ENCODE peak calls at places on chromosomes 3 and 15, in six cellular contexts. J is neuronal stem cell, Z is heart left ventricle, L is left ventricle myocardium inferior, D is endothelial cell of umbilical vein, O is hepatocyte. K is an unnamed sample.
A peak's percentile ranks its signal among the peaks of the same experiment; 100 is the strongest.

GRCh38 chr3:158103956-158104338 is 2.3 kb downstream of the SHOX2 start:
- DNase-seq in J (no peak), Z (no peak), D (no peak), O (no peak), L (no peak), K (no peak)

GRCh38 chr3:113212155-113212844 is 943 bp downstream of the BOC start:
- DNase-seq in Z (no peak), J (no peak), O (peak; percentile 30), L (peak; percentile 24), D (peak; percentile 16), K (no peak)

GRCh38 chr3:12265558-12265957 is 23.3 kb upstream of the PPARG start:
- DNase-seq in Z (no peak), J (no peak), D (no peak), O (no peak), L (no peak), K (no peak)

GRCh38 chr15:38853608-38854007 is 289.0 kb upstream of the RASGRP1 start:
- DNase-seq in L (no peak), Z (no peak), O (peak; percentile 14), J (peak; percentile 8), D (no peak), K (no peak)

GRCh38 chr3:176562381-176562780 is 634.9 kb downstream of the TBL1XR1 start:
- DNase-seq in L (no peak), D (no peak), J (no peak), O (no peak), Z (no peak), K (no peak)

GRCh38 chr15:67176195-67176971 is 78.1 kb downstream of the AAGAB start:
- DNase-seq in O (peak; percentile 63), Z (no peak), J (no peak), D (peak; percentile 32), L (peak; percentile 68), K (no peak)

GRCh38 chr15:74044267-74045110 is 37.9 kb downstream of the GOLGA6A start:
- DNase-seq in Z (peak; percentile 78), L (peak; percentile 71), D (no peak), J (no peak), O (no peak), K (no peak)

GRCh38 chr15:68666120-68666811 is 87.5 kb downstream of the CORO2B start:
- DNase-seq in D (peak; percentile 78), Z (no peak), O (no peak), L (no peak), J (no peak), K (peak; percentile 49)

GRCh38 chr15:80977627-80978036 is 12.0 kb downstream of the MESD start:
- DNase-seq in O (peak; percentile 68), J (peak; percentile 40), D (peak; percentile 62), Z (peak; percentile 52), L (peak; percentile 46), K (no peak)

GRCh38 chr15:48802257-48802656 is 8.6 kb downstream of the CEP152 start:
- DNase-seq in D (no peak), L (no peak), O (no peak), J (no peak), Z (no peak), K (no peak)

GRCh38 chr15:31338879-31339557 is 12.4 kb downstream of the KLF13 start:
- DNase-seq in Z (peak; percentile 84), L (peak; percentile 80), J (no peak), O (peak; percentile 58), D (peak; percentile 38), K (no peak)

GRCh38 chr3:187709155-187709554 is 6.8 kb upstream of the RTP2 start:
- DNase-seq in J (no peak), D (no peak), Z (no peak), L (no peak), O (no peak), K (no peak)

GRCh38 chr3:158434412-158435038 is 136.5 kb upstream of the MLF1 start:
- DNase-seq in D (peak; percentile 77), Z (peak; percentile 41), L (no peak), O (peak; percentile 82), J (peak; percentile 58), K (no peak)

GRCh38 chr15:66196565-66196964 is 57.0 kb downstream of the MEGF11 start:
- DNase-seq in O (no peak), Z (no peak), D (no peak), J (no peak), L (no peak), K (no peak)

GRCh38 chr3:113626513-113627371 is 69.7 kb downstream of the USF3 start:
- DNase-seq in O (peak; percentile 73), L (peak; percentile 42), D (peak; percentile 64), J (peak; percentile 58), Z (peak; percentile 51), K (no peak)

GRCh38 chr3:7707192-7707591 is 794.4 kb upstream of the LMCD1 start:
- DNase-seq in D (peak; percentile 74), Z (no peak), J (no peak), O (no peak), L (no peak), K (no peak)

GRCh38 chr3:9279959-9280358 is 30.5 kb upstream of the SRGAP3 start:
- DNase-seq in D (no peak), L (no peak), Z (no peak), J (peak; percentile 58), O (peak; percentile 17), K (no peak)

GRCh38 chr15:74235962-74236361 is at the start of gene CCDC33:
- DNase-seq in Z (no peak), J (no peak), L (no peak), D (no peak), O (no peak), K (no peak)

GRCh38 chr15:74817370-74817737 is 4.7 kb downstream of the LMAN1L start:
- DNase-seq in L (peak; percentile 64), J (no peak), O (peak; percentile 48), Z (peak; percentile 42), D (peak; percentile 43), K (no peak)

GRCh38 chr15:99677540-99678134 is 55.6 kb downstream of the LYSMD4 start:
- DNase-seq in D (no peak), L (no peak), Z (no peak), O (no peak), J (no peak), K (no peak)

GRCh38 chr15:74958908-74959642 is 2.5 kb upstream of the RPP25 start:
- DNase-seq in O (no peak), L (no peak), D (no peak), Z (no peak), J (no peak), K (peak; percentile 65)

GRCh38 chr15:51382787-51383186 is 41.3 kb downstream of the GLDN start:
- DNase-seq in Z (no peak), L (no peak), J (peak; percentile 36), D (peak; percentile 45), O (peak; percentile 74), K (no peak)

GRCh38 chr3:138180375-138181029 is 5.8 kb upstream of the DBR1 start:
- DNase-seq in Z (no peak), D (peak; percentile 50), L (no peak), O (peak; percentile 60), J (no peak), K (no peak)

GRCh38 chr3:14141144-14141543 is 16.3 kb downstream of the TMEM43 start:
- DNase-seq in O (no peak), J (no peak), Z (no peak), L (no peak), D (no peak), K (no peak)

GRCh38 chr15:90266061-90266431 is 574 bp downstream of the NGRN start:
- DNase-seq in D (no peak), L (no peak), J (no peak), Z (peak; percentile 41), O (no peak), K (no peak)

DNA sequence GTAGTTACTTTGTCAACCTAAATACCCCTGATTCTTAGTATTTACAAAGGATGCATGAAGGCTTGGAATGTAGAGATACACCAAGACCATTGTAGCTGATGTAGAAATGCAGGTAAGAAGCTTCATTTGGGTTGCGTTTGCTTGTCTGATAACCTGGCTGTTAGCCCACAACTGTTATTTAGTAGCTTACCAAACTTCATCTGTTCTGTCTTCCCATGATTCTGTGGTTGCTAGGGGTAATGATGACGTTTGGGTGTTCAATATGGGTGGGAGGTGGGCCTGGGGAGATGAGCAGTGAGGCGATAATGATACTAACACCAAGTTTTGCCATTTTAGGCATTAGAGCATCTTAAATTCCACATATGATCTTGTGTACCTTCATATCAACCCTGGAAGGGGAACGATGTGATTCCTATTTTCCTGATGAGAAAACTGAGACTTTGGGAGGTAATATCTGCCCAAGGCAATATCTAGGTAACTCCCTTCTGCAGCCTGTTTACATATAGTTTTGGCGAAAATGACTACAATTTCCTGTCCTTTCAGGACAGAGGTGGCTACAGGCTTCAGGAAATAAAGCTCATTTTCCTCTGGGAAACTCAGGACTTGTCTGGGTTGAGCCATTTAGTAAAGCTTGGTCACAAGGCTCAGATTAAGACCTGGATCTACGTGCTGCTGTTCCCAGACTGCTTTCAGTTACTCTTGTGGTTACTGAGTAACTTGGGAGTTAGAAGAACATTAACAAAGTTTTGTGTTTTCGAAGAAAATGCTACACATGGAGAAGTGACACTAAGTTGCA is 26.8 kb downstream of the FNDC3B start:
- DNase-seq in J (no peak), Z (no peak), L (no peak), D (peak; percentile 85), O (peak; percentile 68), K (no peak)
- H3K27ac ChIP-seq in J (no peak overlapping the region), Z (peak overlapping the region; percentile 13), L (peak overlapping the region; percentile 32), D (peak overlapping the region; percentile 67), O (peak overlapping the region; percentile 86), K (peak overlapping the region; percentile 10)

DNA sequence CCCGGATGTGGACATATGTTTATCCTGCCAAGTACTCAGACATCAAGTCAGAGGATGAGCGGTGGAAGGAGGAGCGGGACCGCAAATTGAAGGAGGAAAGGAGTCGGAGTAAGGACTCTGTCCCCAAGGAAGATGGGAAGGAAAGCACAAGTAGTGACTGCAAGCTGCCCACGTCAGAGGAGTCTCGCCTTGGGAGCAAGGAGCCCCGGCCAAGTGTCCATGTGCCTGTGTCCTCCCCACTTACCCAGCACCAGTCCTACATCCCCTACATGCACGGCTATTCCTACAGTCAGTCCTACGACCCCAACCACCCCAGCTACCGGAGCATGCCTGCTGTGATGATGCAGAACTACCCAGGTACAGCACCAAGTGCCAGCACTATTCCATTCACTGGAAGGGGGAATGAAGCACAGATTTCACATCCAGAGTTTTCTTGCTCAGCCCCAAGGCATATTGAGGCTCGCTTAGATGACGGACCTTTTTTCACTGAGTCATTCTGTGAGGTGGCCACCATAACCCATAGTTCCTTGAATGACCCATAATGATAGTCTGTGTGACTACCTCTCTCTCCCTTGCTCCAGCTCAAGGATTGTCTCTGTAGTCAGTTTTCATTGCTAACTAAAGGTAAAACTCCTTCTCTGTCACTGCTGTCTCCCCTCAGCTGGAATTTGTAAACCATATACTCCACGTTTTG is 97.1 kb downstream of the RBPMS2 start:
- DNase-seq in J (no peak), O (no peak), Z (no peak), L (no peak), D (no peak), K (no peak)
- H3K36me3 ChIP-seq in J (peaks cover 94% of the 10 kb centered on the region), O (no peaks in the 10 kb centered on the region), Z (peaks cover 74% of the 10 kb centered on the region), L (peaks cover 79% of the 10 kb centered on the region), D (peaks cover 55% of the 10 kb centered on the region), K (peaks cover 79% of the 10 kb centered on the region)

GRCh38 chr3:38207262-38208003 is 42.1 kb downstream of the OXSR1 start:
- DNase-seq in L (no peak), J (no peak), D (no peak), O (no peak), Z (no peak), K (no peak)
- H3K4me1 ChIP-seq in L (peaks cover 59% of the 10 kb centered on the region), J (peaks cover 3% of the 10 kb centered on the region), D (peaks cover 3% of the 10 kb centered on the region), O (no peaks in the 10 kb centered on the region), Z (no peaks in the 10 kb centered on the region), K (no peaks in the 10 kb centered on the region)

DNA sequence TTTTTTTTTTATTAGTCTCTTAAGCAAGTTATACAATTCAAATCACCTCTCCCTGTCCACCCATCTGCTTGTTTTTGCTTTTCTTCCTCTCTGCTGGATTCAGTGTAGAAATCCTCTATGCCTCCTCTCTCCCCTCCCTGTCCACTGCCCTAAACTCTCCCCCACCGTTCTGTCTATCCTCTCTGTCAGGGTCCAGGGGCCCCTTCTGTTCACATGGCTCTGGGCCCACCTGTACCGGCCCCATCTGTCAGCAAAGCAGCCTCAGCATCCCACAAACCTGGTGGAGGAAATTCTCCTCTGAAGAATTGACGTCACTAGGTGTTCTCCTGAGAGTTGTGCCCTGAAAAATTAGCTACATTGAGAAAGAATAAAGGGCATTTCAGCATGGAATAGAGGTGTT is 137.5 kb upstream of the CMC1 start:
- DNase-seq in Z (no peak), J (no peak), O (no peak), D (no peak), L (no peak), K (no peak)
- H3K27ac ChIP-seq in Z (no peak overlapping the region), J (no peak overlapping the region), O (no peak overlapping the region), D (no peak overlapping the region), L (no peak overlapping the region), K (no peak overlapping the region)

K was measured in RWPE2.